ENCODE peak calls at places on chromosomes 2 and 18, in eight cellular contexts. J is cardiac muscle cell, A is neural progenitor cell, D is fibroblast of lung, I is uterus, E is hepatocyte, L is GM12878, C is IMR-90. S is an unnamed sample.

GRCh38 chr2:62774555-62775366 is 69.2 kb downstream of the EHBP1 start:
- DNase-seq in L (peak), D (peak), A (peak), J (peak), C (peak), I (no peak), E (peak), S (no peak)

GRCh38 chr2:220887271-220887870 is 684.7 kb downstream of the EPHA4 start:
- DNase-seq in I (no peak), J (no peak), L (no peak), C (peak), E (no peak), A (peak), D (no peak), S (no peak)

GRCh38 chr2:134391751-134392160 is 137.9 kb downstream of the MGAT5 start:
- DNase-seq in A (no peak), D (no peak), E (no peak), J (no peak), C (peak), L (peak), I (no peak), S (peak)

GRCh38 chr2:237685408-237685807 is 58.0 kb downstream of the LRRFIP1 start:
- DNase-seq in L (no peak), A (peak), E (no peak), C (no peak), J (no peak), I (no peak), D (no peak), S (no peak)

GRCh38 chr2:149167941-149168340 is 129.4 kb downstream of the LYPD6B start:
- DNase-seq in A (no peak), E (no peak), L (no peak), C (no peak), J (no peak), I (no peak), D (no peak), S (no peak)

GRCh38 chr2:152743004-152743403 is 24.6 kb downstream of the ARL6IP6 start:
- DNase-seq in I (no peak), A (no peak), E (peak), C (no peak), J (peak), D (no peak), L (no peak), S (no peak)

GRCh38 chr18:8951491-8951890 is 151.0 kb upstream of the NDUFV2 start:
- DNase-seq in J (no peak), E (no peak), L (peak), C (no peak), A (no peak), D (no peak), I (no peak), S (no peak)

GRCh38 chr2:124131271-124131670 is 106.2 kb downstream of the CNTNAP5 start:
- DNase-seq in I (no peak), L (no peak), A (no peak), D (no peak), C (no peak), E (no peak), J (no peak), S (no peak)

GRCh38 chr2:203982276-203982675 is 45.7 kb downstream of the ICOS start:
- DNase-seq in J (no peak), A (no peak), C (no peak), E (no peak), L (no peak), I (no peak), D (no peak), S (no peak)

GRCh38 chr18:39521164-39521563 is 1955.6 kb upstream of the CELF4 start:
- DNase-seq in E (no peak), L (no peak), D (no peak), A (no peak), C (no peak), I (no peak), J (no peak), S (no peak)

GRCh38 chr2:81073412-81073811 is 768.9 kb upstream of the LRRTM1 start:
- DNase-seq in E (no peak), I (no peak), J (no peak), L (no peak), A (no peak), D (no peak), C (no peak), S (no peak)

GRCh38 chr18:25678226-25678625 is 326.3 kb upstream of the ZNF521 start:
- DNase-seq in C (no peak), J (no peak), L (no peak), D (no peak), E (no peak), I (no peak), A (no peak), S (no peak)

GRCh38 chr2:11375025-11375688 is 30.7 kb upstream of the ROCK2 start:
- DNase-seq in D (peak), A (no peak), C (no peak), J (no peak), E (no peak), I (no peak), L (no peak), S (no peak)

GRCh38 chr2:38037757-38038615 is 38.0 kb downstream of the CYP1B1 start:
- DNase-seq in E (peak), J (peak), I (peak), D (peak), A (peak), L (peak), C (peak), S (no peak)

GRCh38 chr2:73832905-73833304 is 4.1 kb downstream of the STAMBP start:
- DNase-seq in J (no peak), D (peak), E (no peak), I (no peak), C (peak), L (no peak), A (no peak), S (no peak)

GRCh38 chr2:219018726-219019125 is 22.6 kb downstream of the CFAP65 start:
- DNase-seq in J (no peak), L (no peak), A (no peak), C (no peak), E (no peak), D (no peak), I (no peak), S (no peak)

GRCh38 chr2:148048475-148049221 is 27.8 kb downstream of the MBD5 start:
- DNase-seq in J (no peak), A (no peak), E (no peak), L (peak), C (peak), I (no peak), D (peak), S (no peak)

GRCh38 chr2:136246086-136246669 is 128.2 kb upstream of the CXCR4 start:
- DNase-seq in D (peak), J (peak), L (peak), I (no peak), E (peak), A (peak), C (peak), S (peak)

GRCh38 chr2:58920001-58920400 is 678.9 kb upstream of the FANCL start:
- DNase-seq in E (no peak), I (no peak), C (peak), J (no peak), L (no peak), D (no peak), A (no peak), S (no peak)

GRCh38 chr2:165469417-165469816 is at the start of gene CSRNP3:
- DNase-seq in D (peak), E (peak), I (peak), A (peak), J (peak), C (peak), L (no peak), S (peak)

GRCh38 chr2:138814123-138814883 is 34.1 kb upstream of the NXPH2 start:
- DNase-seq in J (no peak), D (no peak), A (peak), L (no peak), C (no peak), E (no peak), I (no peak), S (no peak)

GRCh38 chr2:167729911-167730310 is 517.5 kb downstream of the STK39 start:
- DNase-seq in L (no peak), E (no peak), C (no peak), J (no peak), A (no peak), D (no peak), I (no peak), S (no peak)

GRCh38 chr2:46697830-46698323 is 217.7 kb downstream of the MCFD2 start:
- DNase-seq in C (no peak), D (no peak), J (no peak), L (no peak), I (no peak), A (peak), E (peak), S (peak)

GRCh38 chr2:203650860-203651613 is 55.4 kb upstream of the CD28 start:
- DNase-seq in J (no peak), I (peak), D (peak), A (peak), C (peak), L (no peak), E (peak), S (peak)

GRCh38 chr2:65198737-65199136 is 28.9 kb upstream of the ACTR2 start:
- DNase-seq in D (peak), A (no peak), I (no peak), L (no peak), C (peak), E (no peak), J (no peak), S (no peak)

GRCh38 chr2:217431577-217432269 is 571.1 kb downstream of the TNS1 start:
- DNase-seq in I (no peak), J (peak), L (no peak), C (no peak), D (no peak), E (no peak), A (no peak), S (no peak)

GRCh38 chr2:82526267-82526666 is 1932.8 kb downstream of the SUCLG1 start:
- DNase-seq in E (no peak), C (no peak), D (no peak), A (no peak), L (no peak), J (no peak), I (no peak), S (no peak)

GRCh38 chr2:208025814-208026184 is 472 bp upstream of the PLEKHM3 start:
- DNase-seq in C (no peak), D (no peak), L (no peak), E (no peak), I (peak), A (peak), J (no peak), S (no peak)

GRCh38 chr2:20577495-20578235 is 73.2 kb downstream of the HS1BP3 start:
- DNase-seq in C (peak), E (no peak), J (no peak), A (no peak), D (no peak), L (no peak), I (no peak), S (no peak)

GRCh38 chr18:23495723-23496440 is 7.4 kb upstream of the RMC1 start:
- DNase-seq in D (no peak), C (no peak), L (no peak), I (no peak), A (no peak), J (no peak), E (no peak), S (peak)

GRCh38 chr18:36441426-36441870 is 143.9 kb downstream of the FHOD3 start:
- DNase-seq in C (no peak), J (no peak), D (no peak), I (no peak), E (no peak), A (no peak), L (no peak), S (no peak)

GRCh38 chr2:174003635-174004310 is 38.6 kb upstream of the SP3 start:
- DNase-seq in I (no peak), C (no peak), J (no peak), L (no peak), A (no peak), E (peak), D (no peak), S (no peak)
- H3K27ac ChIP-seq in I (peak), C (no peak), J (no peak), L (no peak), A (no peak), E (peak), D (no peak), S (no peak)

GRCh38 chr2:199310654-199311275 is 147.0 kb downstream of the SATB2 start:
- DNase-seq in D (no peak), L (no peak), J (no peak), E (no peak), A (no peak), I (no peak), C (no peak), S (no peak)
- TF ChIP-seq CTCF in D (no peak), L (no peak), J (no peak), E (no peak), A (no peak), I (no peak), C (no peak), S (no peak)

GRCh38 chr2:171551836-171552235 is 29.6 kb downstream of the CYBRD1 start:
- DNase-seq in E (no peak), J (no peak), L (no peak), C (peak), A (no peak), D (no peak), I (no peak), S (no peak)

GRCh38 chr2:171550613-171551012 is 28.3 kb downstream of the CYBRD1 start:
- DNase-seq in E (no peak), C (peak), D (no peak), L (no peak), J (no peak), I (no peak), A (no peak), S (no peak)

GRCh38 chr2:171553858-171554257 is 31.6 kb downstream of the CYBRD1 start:
- DNase-seq in D (peak), A (no peak), C (no peak), E (no peak), I (no peak), L (no peak), J (no peak), S (peak)

GRCh38 chr2:171554991-171555615 is 32.8 kb downstream of the CYBRD1 start:
- DNase-seq in A (no peak), L (no peak), D (no peak), E (no peak), J (no peak), C (no peak), I (no peak), S (no peak)

GRCh38 chr2:171553236-171553635 is 31.0 kb downstream of the CYBRD1 start:
- DNase-seq in A (no peak), D (no peak), C (no peak), L (no peak), E (no peak), J (no peak), I (no peak), S (no peak)
- H3K27ac ChIP-seq in A (no peak), D (no peak), C (no peak), L (no peak), E (no peak), J (no peak), I (no peak), S (no peak)

DNA sequence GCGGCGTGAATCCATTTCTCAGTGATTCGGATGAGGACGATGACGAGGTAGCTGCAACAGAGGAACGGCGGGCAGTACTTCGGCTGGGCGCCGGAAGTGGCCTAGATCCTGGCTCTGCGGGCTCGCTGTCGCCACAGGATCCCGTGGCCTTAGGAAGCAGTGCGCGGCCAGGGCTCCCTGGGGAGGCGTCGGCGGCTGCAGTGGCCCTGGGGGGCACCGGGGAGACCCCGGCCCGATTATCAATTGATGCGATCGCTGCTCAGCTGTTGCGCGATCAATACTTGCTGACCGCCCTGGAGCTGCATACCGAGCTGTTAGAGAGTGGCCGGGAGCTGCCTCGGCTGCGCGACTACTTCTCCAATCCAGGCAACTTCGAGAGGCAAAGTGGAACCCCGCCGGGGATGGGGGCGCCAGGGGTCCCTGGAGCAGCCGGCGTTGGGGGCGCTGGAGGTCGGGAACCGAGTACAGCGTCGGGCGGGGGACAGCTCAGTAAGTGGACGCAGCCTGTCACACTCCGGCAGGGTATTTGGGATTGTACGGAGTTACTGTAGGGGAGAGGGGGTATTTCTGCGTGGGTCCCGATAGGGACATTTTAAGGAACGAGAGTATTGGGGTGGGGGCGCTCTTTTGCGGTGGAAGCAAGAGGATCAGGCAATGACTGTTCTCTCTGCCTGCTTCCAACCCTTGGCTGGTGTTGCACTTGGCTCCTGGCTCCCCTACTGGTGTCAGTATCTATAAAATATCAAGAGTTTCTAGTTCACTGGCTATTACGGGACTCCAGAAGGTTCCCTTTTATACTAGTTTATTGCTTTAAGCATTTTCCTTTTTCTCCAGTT is 706 bp downstream of the RELCH start:
- DNase-seq in D (peak), A (peak), J (peak), E (peak), L (no peak), I (peak), C (peak), S (peak)
- TF ChIP-seq CTCF in D (peak), A (peak), J (no peak), E (no peak), L (peak), I (no peak), C (peak), S (no peak)

DNA sequence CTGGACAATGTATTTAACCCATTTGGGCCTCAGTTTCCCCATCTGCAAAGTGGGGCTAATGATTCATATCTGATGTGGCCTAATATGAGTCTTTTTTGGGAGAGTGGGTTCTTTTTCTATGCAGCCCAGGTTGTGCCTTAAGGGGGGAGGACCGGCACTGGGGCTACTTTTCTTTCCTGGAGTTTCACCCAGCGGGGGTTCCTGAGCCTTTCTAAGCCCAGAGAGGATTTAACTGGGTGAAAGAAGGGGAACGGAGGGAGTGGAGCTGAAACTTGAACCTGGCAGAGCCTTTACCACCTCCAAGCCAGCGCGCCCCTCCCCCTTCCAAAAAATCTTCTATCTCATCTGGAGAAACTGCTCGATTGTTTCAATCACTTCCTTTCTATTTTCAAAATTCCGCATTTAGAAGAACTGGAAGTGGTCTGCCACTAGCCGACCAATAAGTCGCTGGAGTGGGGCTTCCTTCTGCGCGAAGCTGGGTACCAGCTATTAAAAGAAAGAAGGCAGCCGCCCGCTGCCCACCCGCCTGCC is 205.0 kb upstream of the SMAD2 start:
- DNase-seq in E (no peak), C (no peak), D (no peak), I (no peak), J (no peak), A (no peak), L (no peak), S (no peak)
- H3K27ac ChIP-seq in E (no peak), C (no peak), D (no peak), I (no peak), J (no peak), A (no peak), L (no peak), S (peak)

GRCh38 chr2:231926180-231926741 is at the start of gene NPPC:
- DNase-seq in L (no peak), E (peak), C (peak), I (peak), A (peak), J (peak), D (peak), S (no peak)
- TF ChIP-seq CTCF in L (peak), E (peak), C (peak), I (peak), A (peak), J (peak), D (peak), S (no peak)

DNA sequence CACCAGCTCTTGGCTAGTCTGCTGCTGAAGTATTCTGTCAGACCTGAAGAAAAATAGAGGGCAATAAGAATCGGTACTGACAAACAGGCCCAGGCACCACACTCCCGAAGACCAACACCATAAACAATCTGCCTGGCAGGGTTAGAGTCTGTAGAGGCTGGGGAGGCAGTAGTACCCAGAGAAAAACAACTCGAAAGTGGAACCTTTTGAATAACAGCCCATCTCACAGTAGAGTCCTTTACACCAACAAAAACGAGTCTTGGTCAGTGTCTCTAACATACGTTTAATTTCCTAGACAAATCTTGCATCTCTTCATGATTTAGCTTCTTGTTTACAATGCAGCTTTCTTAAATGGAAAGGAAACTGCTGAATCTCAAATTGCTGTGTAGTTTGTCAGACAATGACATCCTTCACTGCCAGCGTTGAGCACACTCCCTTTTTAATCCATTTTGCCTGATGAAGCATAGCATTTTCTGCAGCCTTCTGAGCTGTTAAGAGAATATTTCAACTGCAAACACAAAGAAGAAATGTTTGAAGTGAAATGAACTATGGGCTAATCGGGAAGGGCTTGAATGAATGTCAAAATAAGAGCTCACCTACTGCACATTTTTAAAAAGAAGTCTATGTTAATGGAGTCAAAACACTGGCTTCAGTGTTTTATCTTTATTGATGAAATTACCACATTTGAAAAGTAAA is 73.1 kb upstream of the DSG1 start:
- DNase-seq in E (no peak), L (no peak), I (no peak), A (peak), C (no peak), D (no peak), J (no peak), S (no peak)
- H3K27ac ChIP-seq in E (peak), L (no peak), I (peak), A (no peak), C (no peak), D (no peak), J (no peak), S (peak)

S was measured in transverse colon.